ENCODE peak calls at places on chromosomes 3 and 15, in ten cellular contexts. Y is AG04450, N is choroid plexus epithelial cell, P is PC-3, B is Peyer's patch, D is cardiac fibroblast, M is foreskin fibroblast, E is glutamatergic neuron, A is neural crest cell, W is stomach. O is an unnamed sample.

GRCh38 chr3:165393458-165393857 is 197.3 kb upstream of the SLITRK3 start:
- DNase-seq in D (no peak), A (no peak), M (no peak), W (no peak), N (no peak), Y (no peak), P (no peak), E (no peak), B (no peak), O (no peak)

GRCh38 chr3:100710355-100711198 is 1.3 kb downstream of the TFG start:
- DNase-seq in W (peak; percentile 32), D (peak; percentile 83), B (peak; percentile 89), M (peak; percentile 54), Y (no peak), N (peak; percentile 86), A (peak; percentile 15), E (peak; percentile 47), P (peak; percentile 80), O (peak; percentile 76)

GRCh38 chr3:94026623-94027022 is 1.8 kb downstream of the STX19 start:
- DNase-seq in N (no peak), A (no peak), M (no peak), E (no peak), D (no peak), P (peak; percentile 41), B (no peak), W (no peak), Y (no peak), O (no peak)

GRCh38 chr15:69562564-69562963 is 109.9 kb downstream of the RPLP1 start:
- DNase-seq in E (no peak), P (no peak), M (no peak), D (no peak), B (no peak), N (no peak), Y (no peak), A (no peak), W (peak; percentile 58), O (no peak)

GRCh38 chr3:9778102-9778501 is 8.4 kb upstream of the CAMK1 start:
- DNase-seq in W (no peak), P (peak; percentile 19), D (peak; percentile 74), B (no peak), M (peak; percentile 75), N (peak; percentile 74), E (no peak), Y (no peak), A (no peak), O (peak; percentile 61)

GRCh38 chr3:13015286-13016082 is 57.7 kb downstream of the IQSEC1 start:
- DNase-seq in B (peak; percentile 84), Y (no peak), P (no peak), W (peak; percentile 41), D (no peak), E (no peak), N (no peak), M (no peak), A (no peak), O (no peak)

GRCh38 chr15:48360841-48361240 is 29.6 kb downstream of the DUT start:
- DNase-seq in D (peak; percentile 89), Y (no peak), W (no peak), M (peak; percentile 85), E (no peak), P (peak; percentile 33), B (no peak), N (peak; percentile 42), A (no peak), O (peak; percentile 54)

GRCh38 chr3:177827517-177828249 is 630.4 kb upstream of the TBL1XR1 start:
- DNase-seq in E (no peak), B (peak; percentile 55), A (no peak), W (no peak), D (peak; percentile 95), P (peak; percentile 88), N (peak; percentile 96), Y (peak; percentile 57), M (peak; percentile 70), O (peak; percentile 88)

GRCh38 chr3:43024183-43024865 is 45.2 kb downstream of the GASK1A start:
- DNase-seq in Y (no peak), P (no peak), D (no peak), N (no peak), A (no peak), B (no peak), M (no peak), E (no peak), W (no peak), O (no peak)

GRCh38 chr3:146715176-146715575 is 110.0 kb upstream of the PLSCR5 start:
- DNase-seq in N (peak; percentile 64), Y (no peak), A (no peak), P (peak; percentile 28), E (no peak), W (no peak), D (peak; percentile 60), B (no peak), M (peak; percentile 33), O (no peak)

GRCh38 chr3:85110393-85110792 is 151.6 kb downstream of the CADM2 start:
- DNase-seq in W (no peak), A (no peak), B (no peak), D (no peak), Y (no peak), M (no peak), P (peak; percentile 24), E (no peak), N (no peak), O (no peak)

GRCh38 chr3:58198804-58199203 is 12.0 kb downstream of the DNASE1L3 start:
- DNase-seq in M (no peak), B (no peak), P (no peak), W (no peak), N (no peak), D (no peak), E (no peak), A (no peak), Y (no peak), O (no peak)

GRCh38 chr15:68207176-68207935 is 2.2 kb upstream of the CALML4 start:
- DNase-seq in D (no peak), Y (no peak), N (no peak), P (no peak), B (peak; percentile 43), E (no peak), A (no peak), M (no peak), W (peak; percentile 23), O (no peak)

GRCh38 chr3:44983413-44984040 is 7.5 kb downstream of the EXOSC7 start:
- DNase-seq in Y (no peak), W (no peak), P (peak; percentile 87), N (no peak), E (no peak), M (no peak), A (no peak), B (no peak), D (no peak), O (no peak)

GRCh38 chr3:124919756-124920155 is 14.8 kb downstream of the MUC13 start:
- DNase-seq in W (no peak), N (peak; percentile 39), P (no peak), Y (no peak), D (no peak), A (no peak), B (no peak), E (no peak), M (no peak), O (no peak)

GRCh38 chr3:196159952-196160804 is 51.0 kb downstream of the ZDHHC19 start:
- DNase-seq in M (peak; percentile 62), B (peak; percentile 85), E (no peak), D (peak; percentile 67), W (peak; percentile 74), A (no peak), P (peak; percentile 87), Y (no peak), N (peak; percentile 56), O (peak; percentile 41)

GRCh38 chr3:189896533-189896932 is 224.2 kb downstream of the P3H2 start:
- DNase-seq in M (no peak), A (no peak), N (no peak), D (no peak), Y (no peak), B (no peak), W (no peak), P (no peak), E (no peak), O (no peak)

GRCh38 chr15:69990566-69991391 is 106.9 kb downstream of the TLE3 start:
- DNase-seq in E (peak; percentile 44), B (no peak), N (no peak), P (no peak), W (no peak), A (no peak), D (no peak), M (no peak), Y (no peak), O (no peak)

GRCh38 chr3:30618508-30618907 is 12.1 kb downstream of the TGFBR2 start:
- DNase-seq in A (no peak), N (no peak), M (no peak), D (no peak), B (no peak), W (no peak), Y (no peak), P (no peak), E (no peak), O (no peak)

GRCh38 chr3:71551286-71551919 is 32.1 kb downstream of the FOXP1 start:
- DNase-seq in E (no peak), A (no peak), B (no peak), N (peak; percentile 55), D (peak; percentile 83), M (peak; percentile 55), P (peak; percentile 40), W (no peak), Y (no peak), O (peak; percentile 33)

GRCh38 chr3:138933068-138933668 is 13.8 kb downstream of the FOXL2 start:
- DNase-seq in B (no peak), P (no peak), W (no peak), A (no peak), Y (no peak), N (no peak), E (no peak), D (no peak), M (no peak), O (no peak)

GRCh38 chr15:23629234-23629805 is 18.3 kb downstream of the MAGEL2 start:
- DNase-seq in P (peak; percentile 41), A (no peak), N (peak; percentile 16), W (no peak), E (no peak), B (no peak), D (peak; percentile 9), Y (no peak), M (no peak), O (no peak)
- TF ChIP-seq CTCF in P (peak; percentile 71), A (peak; percentile 63), N (peak; percentile 48), W (no peak), E (peak; percentile 79), B (no peak), D (peak; percentile 23), Y (peak; percentile 54), M (peak; percentile 34), O (peak; percentile 42)

GRCh38 chr3:16927485-16927884 is 42.7 kb downstream of the PLCL2 start:
- DNase-seq in D (no peak), M (no peak), E (no peak), W (no peak), N (no peak), A (no peak), Y (no peak), P (peak; percentile 10), B (no peak), O (no peak)
- TF ChIP-seq CTCF in D (no peak), M (no peak), E (no peak), W (no peak), N (no peak), A (no peak), Y (no peak), P (peak; percentile 46), B (no peak), O (no peak)

GRCh38 chr3:122092460-122093165 is 37.5 kb downstream of the CD86 start:
- DNase-seq in P (peak; percentile 81), E (no peak), M (no peak), B (peak; percentile 56), W (no peak), N (peak; percentile 25), Y (no peak), D (peak; percentile 59), A (no peak), O (peak; percentile 74)
- TF ChIP-seq CTCF in P (peak; percentile 88), E (peak; percentile 19), M (peak; percentile 31), B (no peak), W (peak; percentile 15), N (peak; percentile 51), Y (peak; percentile 49), D (peak; percentile 60), A (peak; percentile 39), O (peak; percentile 29)

GRCh38 chr15:39602143-39602542 is 21.3 kb downstream of the THBS1 start:
- DNase-seq in Y (no peak), M (no peak), N (no peak), A (no peak), D (no peak), P (peak; percentile 50), W (no peak), E (no peak), B (no peak), O (no peak)
- TF ChIP-seq CTCF in Y (peak; percentile 12), M (peak; percentile 2), N (peak; percentile 7), A (peak; percentile 21), D (peak; percentile 13), P (peak; percentile 58), W (no peak), E (no peak), B (no peak), O (no peak)